ENCODE peak calls at places on chromosomes 11 and 22, in six cellular contexts. F is tibial nerve; E is CD8-positive, alpha-beta memory T cell; T is CD4-positive, CD25-positive, alpha-beta regulatory T cell; H is HCT116; C is small intestine. Q is an unnamed sample.

GRCh38 chr11:62909107-62909894 is 11.9 kb downstream of the CHRM1 start:
- DNase-seq in F (peak; percentile 25), E (no peak), T (no peak), H (peak; percentile 47), C (peak; percentile 77), Q (no peak)

GRCh38 chr11:121961228-121961860 is 154.7 kb downstream of the BLID start:
- DNase-seq in F (no peak), E (no peak), T (no peak), H (no peak), C (no peak), Q (no peak)

GRCh38 chr11:10295056-10295901 is 1.3 kb upstream of the SBF2 start:
- DNase-seq in F (no peak), E (no peak), T (no peak), H (no peak), C (no peak), Q (no peak)

GRCh38 chr22:23110190-23110921 is 31.4 kb downstream of the RSPH14 start:
- DNase-seq in F (no peak), E (no peak), T (no peak), H (no peak), C (no peak), Q (no peak)

GRCh38 chr11:94934362-94934761 is 39.0 kb downstream of the CWC15 start:
- DNase-seq in F (no peak), E (no peak), T (no peak), H (no peak), C (no peak), Q (no peak)

GRCh38 chr11:15667127-15667725 is 552.5 kb downstream of the INSC start:
- DNase-seq in F (no peak), E (no peak), T (no peak), H (no peak), C (no peak), Q (no peak)

GRCh38 chr11:41984023-41984422 is 524.6 kb upstream of the LRRC4C start:
- DNase-seq in F (no peak), E (no peak), T (no peak), H (no peak), C (no peak), Q (no peak)

GRCh38 chr11:64718084-64718779 is 4.8 kb downstream of the NRXN2 start:
- DNase-seq in F (no peak), E (no peak), T (no peak), H (no peak), C (no peak), Q (no peak)

GRCh38 chr11:112628676-112629075 is 332.5 kb upstream of the NCAM1 start:
- DNase-seq in F (no peak), E (no peak), T (no peak), H (no peak), C (no peak), Q (no peak)

GRCh38 chr11:27209562-27210005 is 153.4 kb downstream of the CCDC34 start:
- DNase-seq in F (no peak), E (no peak), T (no peak), H (peak; percentile 40), C (no peak), Q (no peak)

GRCh38 chr11:33930317-33931021 is 38.6 kb upstream of the LMO2 start:
- DNase-seq in F (no peak), E (no peak), T (no peak), H (no peak), C (no peak), Q (no peak)
- H3K27ac ChIP-seq in F (peak overlapping the region; percentile 85), E (no peak overlapping the region), T (no peak overlapping the region), H (no peak overlapping the region), C (peak overlapping the region; percentile 16), Q (no peak overlapping the region)

DNA sequence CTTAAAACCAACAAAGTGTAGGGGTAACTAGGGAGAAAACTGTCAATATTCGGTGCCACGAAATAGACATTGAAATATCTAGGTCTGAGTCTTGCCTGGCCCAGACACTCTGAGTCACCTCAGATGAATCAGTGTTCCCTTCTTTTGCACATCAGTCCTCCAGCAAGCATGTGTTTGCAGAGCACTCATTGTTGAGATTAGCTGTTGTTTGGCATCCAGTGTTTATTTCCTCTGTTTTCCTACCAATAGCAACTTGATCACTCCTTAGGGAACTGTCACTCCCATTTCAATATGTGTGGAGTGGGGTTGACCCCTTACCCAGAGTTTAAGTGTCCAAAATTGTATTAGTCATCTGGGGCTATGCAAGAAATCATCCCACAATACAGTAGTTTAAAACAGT is 4.7 kb upstream of the ASCC2 start:
- DNase-seq in F (no peak), E (no peak), T (no peak), H (no peak), C (peak; percentile 2), Q (no peak)
- H3K27ac ChIP-seq in F (peak overlapping the region; percentile 9), E (no peak overlapping the region), T (no peak overlapping the region), H (no peak overlapping the region), C (no peak overlapping the region), Q (no peak overlapping the region)

GRCh38 chr11:105148241-105148640 is 8.7 kb upstream of the CARD18 start:
- DNase-seq in F (no peak), E (no peak), T (no peak), H (no peak), C (peak; percentile 10), Q (no peak)
- H3K27ac ChIP-seq in F (no peak overlapping the region), E (no peak overlapping the region), T (no peak overlapping the region), H (no peak overlapping the region), C (no peak overlapping the region), Q (no peak overlapping the region)

GRCh38 chr11:102306817-102307814 is 10.2 kb upstream of the BIRC3 start:
- DNase-seq in F (no peak), E (peak; percentile 68), T (peak; percentile 65), H (no peak), C (peak; percentile 60), Q (no peak)
- H3K27ac ChIP-seq in F (no peak overlapping the region), E (no peak overlapping the region), T (peak overlapping the region; percentile 88), H (no peak overlapping the region), C (peak overlapping the region; percentile 68), Q (peak overlapping the region; percentile 80)

DNA sequence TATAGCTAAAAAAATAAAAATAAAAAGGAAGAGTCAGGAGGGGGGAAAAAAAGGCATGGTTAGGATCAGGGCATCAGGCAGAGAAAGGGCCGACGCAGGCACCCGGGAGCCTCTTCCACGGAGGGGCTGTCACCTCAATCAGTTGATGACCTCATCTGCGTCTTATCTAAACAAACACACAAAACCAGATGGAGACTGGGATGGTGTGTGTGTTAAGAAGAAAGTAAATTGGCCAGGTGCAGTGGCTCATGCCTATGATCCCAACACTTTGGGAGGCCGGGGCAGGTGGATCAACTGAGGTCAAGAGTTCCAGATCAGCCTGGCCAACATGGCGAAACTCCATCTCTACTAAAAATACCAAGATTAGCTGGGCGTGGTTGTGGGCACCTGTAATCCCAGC is 63.6 kb downstream of the DHCR7 start:
- DNase-seq in F (no peak), E (no peak), T (no peak), H (no peak), C (peak; percentile 29), Q (no peak)
- H3K27ac ChIP-seq in F (no peak overlapping the region), E (no peak overlapping the region), T (no peak overlapping the region), H (no peak overlapping the region), C (no peak overlapping the region), Q (no peak overlapping the region)

GRCh38 chr22:41000040-41000565 is 48.9 kb downstream of the RBX1 start:
- DNase-seq in F (no peak), E (no peak), T (no peak), H (no peak), C (no peak), Q (no peak)
- H3K27ac ChIP-seq in F (no peak overlapping the region), E (no peak overlapping the region), T (no peak overlapping the region), H (no peak overlapping the region), C (no peak overlapping the region), Q (no peak overlapping the region)

DNA sequence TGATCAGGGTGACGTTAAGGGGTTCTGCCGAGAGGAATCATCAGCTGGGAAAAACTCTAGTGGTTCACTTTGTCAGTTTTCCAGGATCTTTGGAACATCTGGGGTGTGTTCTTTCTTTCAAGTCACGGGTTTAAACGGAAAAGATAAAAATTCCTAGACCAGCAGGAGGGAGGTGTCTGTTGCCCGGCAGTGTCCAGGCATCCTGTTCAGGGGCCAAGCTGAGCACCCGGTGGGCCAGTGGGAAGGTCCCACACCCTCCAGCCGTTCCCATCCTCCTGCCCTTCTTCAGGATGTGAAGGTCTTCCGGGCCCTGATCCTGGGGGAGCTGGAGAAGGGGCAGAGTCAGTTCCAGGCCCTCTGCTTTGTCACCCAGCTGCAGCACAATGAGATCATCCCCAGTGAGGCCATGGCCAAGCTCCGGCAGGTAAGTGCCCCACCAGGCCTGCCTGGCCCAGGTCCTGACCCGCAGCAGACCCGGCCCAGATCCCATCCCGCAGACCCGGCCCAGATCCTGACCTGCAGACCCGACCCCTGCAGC is 14.5 kb upstream of the POU2F3 start:
- DNase-seq in F (no peak), E (peak; percentile 33), T (no peak), H (no peak), C (no peak), Q (no peak)
- H3K27ac ChIP-seq in F (peak overlapping the region; percentile 92), E (no peak overlapping the region), T (no peak overlapping the region), H (no peak overlapping the region), C (no peak overlapping the region), Q (no peak overlapping the region)

DNA sequence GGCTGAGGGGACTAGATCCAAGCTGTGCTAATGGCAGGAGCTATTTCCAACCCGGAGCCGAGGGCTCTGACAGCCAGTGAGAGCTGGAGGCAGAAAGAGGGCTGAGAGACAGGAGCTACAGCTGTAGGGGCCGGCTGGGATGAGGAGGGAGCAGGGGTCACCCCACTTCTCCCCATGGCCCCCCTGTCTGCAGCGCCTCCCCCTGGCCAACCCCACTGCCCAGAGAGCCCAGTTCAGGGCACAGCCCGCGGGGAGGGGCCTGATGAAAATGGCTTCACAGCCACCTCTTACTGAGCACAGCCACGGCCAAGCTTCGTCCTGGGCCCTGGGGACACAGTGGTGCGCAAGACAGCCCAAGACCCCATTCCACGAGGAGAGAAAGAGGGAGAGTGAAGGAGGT is 27.9 kb downstream of the RPL3 start:
- DNase-seq in F (no peak), E (no peak), T (no peak), H (no peak), C (no peak), Q (no peak)
- H3K27ac ChIP-seq in F (peak overlapping the region; percentile 89), E (no peak overlapping the region), T (no peak overlapping the region), H (peak overlapping the region; percentile 98), C (no peak overlapping the region), Q (no peak overlapping the region)

GRCh38 chr11:110431212-110432073 is 1.7 kb downstream of the FDX1 start:
- DNase-seq in F (no peak), E (no peak), T (no peak), H (no peak), C (peak; percentile 92), Q (no peak)
- H3K27ac ChIP-seq in F (peak overlapping the region; percentile 94), E (peak overlapping the region; percentile 74), T (peak overlapping the region; percentile 82), H (peak overlapping the region; percentile 84), C (peak overlapping the region; percentile 99), Q (no peak overlapping the region)

Q was measured in CD4-positive, alpha-beta T cell.